ENCODE peak calls at places on chromosomes 7 and 10, in ten cellular contexts. C is amygdala; O is GM04504; W is pons; I is GM03348; H is erythroblast; R is activated CD4-positive, alpha-beta T cell treated with anti-CD3 and anti-CD28 coated beads for 48 hours; E is posterior cingulate gyrus; A is GM12865; V is kidney tubule cell. D is an unnamed sample.
A peak's percentile ranks its signal among the peaks of the same experiment; 100 is the strongest.

GRCh38 chr10:12703813-12704212 is 297.7 kb downstream of the CCDC3 start:
- DNase-seq in R (no peak), O (peak; percentile 47), V (peak; percentile 79), C (no peak), I (peak; percentile 62), A (no peak), H (no peak), E (no peak), W (no peak), D (peak; percentile 20)

GRCh38 chr10:122740640-122741039 is 41.0 kb upstream of the C10orf120 start:
- DNase-seq in R (no peak), A (no peak), W (no peak), V (peak; percentile 14), E (no peak), I (no peak), C (no peak), O (no peak), H (no peak), D (no peak)

GRCh38 chr10:70309661-70310060 is 25.9 kb upstream of the NPFFR1 start:
- DNase-seq in R (no peak), O (no peak), A (no peak), H (no peak), V (no peak), W (no peak), I (no peak), E (no peak), C (no peak), D (no peak)

GRCh38 chr10:97805096-97805879 is 33.5 kb upstream of the SFRP5 start:
- DNase-seq in H (no peak), W (no peak), E (peak; percentile 59), I (no peak), O (no peak), R (no peak), A (no peak), V (no peak), C (no peak), D (no peak)

GRCh38 chr10:29736325-29737208 is 101.8 kb upstream of the SVIL start:
- DNase-seq in V (peak; percentile 81), E (peak; percentile 72), A (no peak), W (no peak), C (no peak), I (peak; percentile 86), O (no peak), H (no peak), R (peak; percentile 34), D (peak; percentile 48)

GRCh38 chr7:38245409-38245982 is 27.9 kb downstream of the TARP start:
- DNase-seq in H (no peak), R (no peak), E (no peak), C (no peak), I (no peak), A (no peak), V (no peak), O (no peak), W (no peak), D (no peak)

GRCh38 chr10:14587540-14588083 is 187.1 kb downstream of the FAM107B start:
- DNase-seq in V (no peak), A (no peak), I (no peak), C (no peak), W (no peak), E (no peak), R (no peak), O (no peak), H (no peak), D (no peak)

GRCh38 chr10:131223422-131223821 is 88.1 kb downstream of the TCERG1L start:
- DNase-seq in H (no peak), W (no peak), A (no peak), V (no peak), I (no peak), E (no peak), O (no peak), C (no peak), R (no peak), D (no peak)

GRCh38 chr7:786472-787255 is 45.6 kb upstream of the SUN1 start:
- DNase-seq in O (peak; percentile 37), A (peak; percentile 68), V (peak; percentile 71), E (peak; percentile 90), W (peak; percentile 44), C (no peak), I (peak; percentile 93), R (peak; percentile 83), H (peak; percentile 44), D (no peak)

GRCh38 chr7:87875151-87876039 is 765 bp downstream of the SLC25A40 start:
- DNase-seq in W (peak; percentile 39), H (peak; percentile 68), R (no peak), O (no peak), V (peak; percentile 21), E (peak; percentile 73), C (no peak), A (peak; percentile 38), I (no peak), D (peak; percentile 24)

GRCh38 chr10:108957681-108958080 is 965.6 kb downstream of the XPNPEP1 start:
- DNase-seq in H (no peak), C (no peak), I (peak; percentile 54), W (no peak), O (peak; percentile 5), E (no peak), V (no peak), R (no peak), A (no peak), D (no peak)

GRCh38 chr10:59512951-59513350 is 150.6 kb upstream of the FAM13C start:
- DNase-seq in E (no peak), R (no peak), H (no peak), A (no peak), C (no peak), I (no peak), V (no peak), O (no peak), W (no peak), D (no peak)

GRCh38 chr10:2760736-2761135 is 306.6 kb upstream of the PFKP start:
- DNase-seq in W (no peak), E (no peak), O (no peak), V (no peak), R (no peak), A (peak; percentile 7), C (no peak), I (no peak), H (no peak), D (no peak)

GRCh38 chr7:101828308-101829020 is 11.0 kb downstream of the CUX1 start:
- DNase-seq in A (no peak), I (no peak), R (no peak), C (no peak), E (no peak), H (no peak), W (peak; percentile 16), O (no peak), V (no peak), D (no peak)

GRCh38 chr10:88095291-88095721 is 231.9 kb downstream of the PTEN start:
- DNase-seq in H (no peak), W (no peak), O (peak; percentile 87), I (peak; percentile 56), R (no peak), V (no peak), A (no peak), C (no peak), E (no peak), D (no peak)

GRCh38 chr10:121216721-121217181 is 365.6 kb downstream of the WDR11 start:
- DNase-seq in O (no peak), V (peak; percentile 14), H (no peak), R (no peak), I (no peak), E (peak; percentile 81), C (peak; percentile 25), A (no peak), W (peak; percentile 89), D (no peak)

GRCh38 chr10:102945449-102945848 is 27.4 kb downstream of the CNNM2 start:
- DNase-seq in O (no peak), R (no peak), C (no peak), H (no peak), V (no peak), A (no peak), I (no peak), W (no peak), E (no peak), D (no peak)

GRCh38 chr10:32680803-32681557 is 235.0 kb downstream of the CCDC7 start:
- DNase-seq in I (no peak), R (no peak), O (no peak), V (no peak), A (no peak), H (no peak), C (no peak), W (no peak), E (no peak), D (no peak)

GRCh38 chr10:101492205-101492604 is 95.9 kb downstream of the POLL start:
- DNase-seq in R (no peak), W (no peak), E (no peak), C (no peak), I (no peak), A (no peak), O (no peak), H (no peak), V (no peak), D (no peak)

GRCh38 chr7:608361-608760 is 88.7 kb upstream of the PDGFA start:
- DNase-seq in V (no peak), I (no peak), E (no peak), A (no peak), R (no peak), C (no peak), O (no peak), W (no peak), H (no peak), D (no peak)

GRCh38 chr7:43735802-43736603 is 6.7 kb upstream of the COA1 start:
- DNase-seq in I (no peak), E (no peak), A (peak; percentile 93), H (peak; percentile 80), V (no peak), W (no peak), C (no peak), R (peak; percentile 67), O (no peak), D (no peak)

GRCh38 chr10:75070478-75071163 is 40.8 kb upstream of the SAMD8 start:
- DNase-seq in H (no peak), V (no peak), A (no peak), W (no peak), E (no peak), O (no peak), I (no peak), R (no peak), C (no peak), D (no peak)

GRCh38 chr10:112794201-112794600 is 155.8 kb upstream of the TCF7L2 start:
- DNase-seq in E (no peak), A (no peak), H (no peak), V (no peak), C (no peak), O (no peak), I (no peak), R (no peak), W (no peak), D (no peak)

GRCh38 chr10:4568086-4568485 is 257.9 kb upstream of the AKR1E2 start:
- DNase-seq in H (no peak), E (no peak), C (no peak), R (no peak), V (no peak), W (no peak), A (no peak), O (no peak), I (no peak), D (no peak)

GRCh38 chr7:112199035-112199655 is 7.1 kb downstream of the DOCK4 start:
- DNase-seq in E (no peak), A (no peak), R (no peak), C (no peak), W (no peak), I (no peak), V (peak; percentile 42), O (no peak), H (no peak), D (peak; percentile 61)

GRCh38 chr7:51062222-51062987 is 254.2 kb downstream of the COBL start:
- DNase-seq in R (no peak), I (no peak), H (no peak), O (no peak), C (no peak), W (peak; percentile 50), V (no peak), A (no peak), E (no peak), D (no peak)

GRCh38 chr7:157274991-157275427 is 61.8 kb upstream of the DNAJB6 start:
- DNase-seq in C (no peak), I (no peak), O (no peak), V (no peak), R (no peak), A (no peak), H (no peak), W (no peak), E (no peak), D (no peak)

GRCh38 chr7:90728568-90728967 is 132.4 kb downstream of the CDK14 start:
- DNase-seq in E (no peak), C (no peak), W (no peak), O (no peak), I (no peak), V (no peak), H (no peak), R (no peak), A (peak; percentile 83), D (no peak)